ENCODE peak calls at places on chromosomes 16 and 17, in nine cellular contexts. U is psoas muscle, R is colonic mucosa, K is Karpas-422, N is lower lobe of right lung, E is neural progenitor cell, S is prostate gland, V is A549, O is heart right ventricle. C is an unnamed sample.
A peak's percentile ranks its signal among the peaks of the same experiment; 100 is the strongest.

GRCh38 chr16:3959148-3959547 is 78.6 kb upstream of the CREBBP start:
- DNase-seq in V (no peak), U (no peak), R (no peak), N (peak; percentile 64), E (no peak), S (no peak), O (no peak), K (no peak), C (peak; percentile 39)

GRCh38 chr16:70253291-70254094 is 1.8 kb upstream of the EXOSC6 start:
- DNase-seq in K (peak; percentile 61), U (no peak), N (no peak), R (peak; percentile 46), V (peak; percentile 56), O (no peak), S (no peak), E (peak; percentile 67), C (peak; percentile 64)

GRCh38 chr17:21161498-21162393 is 35.0 kb downstream of the DHRS7B start:
- DNase-seq in N (no peak), S (no peak), E (no peak), K (no peak), V (no peak), R (no peak), O (no peak), U (no peak), C (no peak)

GRCh38 chr17:68600123-68600880 is 865 bp downstream of the FAM20A start:
- DNase-seq in N (peak; percentile 82), U (peak; percentile 50), K (no peak), V (peak; percentile 36), R (no peak), O (peak; percentile 55), E (peak; percentile 75), S (no peak), C (no peak)

GRCh38 chr17:44266402-44267164 is 1.4 kb downstream of the SLC4A1 start:
- DNase-seq in U (no peak), N (no peak), V (no peak), E (no peak), K (no peak), O (no peak), S (no peak), R (no peak), C (no peak)

GRCh38 chr16:3716831-3717234 is 491 bp downstream of the TRAP1 start:
- DNase-seq in K (peak; percentile 84), S (no peak), N (peak; percentile 52), E (peak; percentile 63), R (peak; percentile 50), O (no peak), V (peak; percentile 21), U (no peak), C (no peak)

GRCh38 chr16:17469742-17470001 is 1.1 kb downstream of the XYLT1 start:
- DNase-seq in R (no peak), K (peak; percentile 68), U (no peak), S (no peak), V (no peak), O (no peak), E (no peak), N (no peak), C (no peak)

GRCh38 chr17:80877095-80877828 is 114.4 kb upstream of the CHMP6 start:
- DNase-seq in V (no peak), R (no peak), N (peak; percentile 31), K (no peak), S (no peak), U (no peak), O (no peak), E (no peak), C (no peak)

GRCh38 chr17:1455291-1455747 is 713 bp downstream of the CRK start:
- DNase-seq in R (peak; percentile 68), O (peak; percentile 70), S (peak; percentile 43), N (peak; percentile 79), U (peak; percentile 78), E (peak; percentile 82), V (peak; percentile 89), K (peak; percentile 74), C (peak; percentile 80)

GRCh38 chr16:11461595-11461990 is 116.3 kb downstream of the RMI2 start:
- DNase-seq in N (no peak), E (no peak), K (no peak), O (no peak), R (no peak), V (no peak), S (no peak), U (no peak), C (no peak)

GRCh38 chr17:49577651-49577935 is 1.9 kb downstream of the NXPH3 start:
- DNase-seq in N (no peak), K (no peak), U (no peak), V (no peak), E (no peak), S (no peak), R (no peak), O (no peak), C (no peak)

GRCh38 chr17:55769625-55770000 is 18.8 kb downstream of the PCTP start:
- DNase-seq in V (no peak), R (no peak), O (no peak), S (no peak), K (no peak), U (peak; percentile 45), N (no peak), E (no peak), C (no peak)

GRCh38 chr17:42819939-42820535 is 4.0 kb downstream of the BECN1 start:
- DNase-seq in O (peak; percentile 40), K (peak; percentile 91), U (peak; percentile 66), S (no peak), E (peak; percentile 88), V (peak; percentile 85), N (peak; percentile 73), R (peak; percentile 55), C (peak; percentile 28)

GRCh38 chr17:49223168-49223516 is 7.4 kb downstream of the PHOSPHO1 start:
- DNase-seq in S (no peak), O (no peak), V (no peak), E (no peak), K (no peak), U (no peak), R (no peak), N (no peak), C (no peak)

GRCh38 chr16:749010-749409 is 8.2 kb upstream of the CIAO3 start:
- DNase-seq in E (no peak), N (no peak), S (no peak), R (no peak), U (no peak), O (no peak), V (no peak), K (no peak), C (no peak)
- H3K9me3 ChIP-seq in E (no peaks in the 10 kb centered on the region), N (no peaks in the 10 kb centered on the region), S (no peaks in the 10 kb centered on the region), R (no peaks in the 10 kb centered on the region), U (no peaks in the 10 kb centered on the region), O (no peaks in the 10 kb centered on the region), V (no peaks in the 10 kb centered on the region), K (no peaks in the 10 kb centered on the region), C (no peaks in the 10 kb centered on the region)

GRCh38 chr17:38415250-38416194 is 12.7 kb upstream of the ARHGAP23 start:
- DNase-seq in K (peak; percentile 74), O (no peak), E (peak; percentile 61), S (no peak), V (no peak), U (peak; percentile 36), R (no peak), N (peak; percentile 73), C (no peak)
- H3K4me1 ChIP-seq in K (peaks cover 21% of the 10 kb centered on the region), O (peaks cover 21% of the 10 kb centered on the region), E (peaks cover 43% of the 10 kb centered on the region), S (no peaks in the 10 kb centered on the region), V (peaks cover 17% of the 10 kb centered on the region), U (peaks cover 18% of the 10 kb centered on the region), R (peaks cover 9% of the 10 kb centered on the region), N (peaks cover 17% of the 10 kb centered on the region), C (peaks cover 10% of the 10 kb centered on the region)

DNA sequence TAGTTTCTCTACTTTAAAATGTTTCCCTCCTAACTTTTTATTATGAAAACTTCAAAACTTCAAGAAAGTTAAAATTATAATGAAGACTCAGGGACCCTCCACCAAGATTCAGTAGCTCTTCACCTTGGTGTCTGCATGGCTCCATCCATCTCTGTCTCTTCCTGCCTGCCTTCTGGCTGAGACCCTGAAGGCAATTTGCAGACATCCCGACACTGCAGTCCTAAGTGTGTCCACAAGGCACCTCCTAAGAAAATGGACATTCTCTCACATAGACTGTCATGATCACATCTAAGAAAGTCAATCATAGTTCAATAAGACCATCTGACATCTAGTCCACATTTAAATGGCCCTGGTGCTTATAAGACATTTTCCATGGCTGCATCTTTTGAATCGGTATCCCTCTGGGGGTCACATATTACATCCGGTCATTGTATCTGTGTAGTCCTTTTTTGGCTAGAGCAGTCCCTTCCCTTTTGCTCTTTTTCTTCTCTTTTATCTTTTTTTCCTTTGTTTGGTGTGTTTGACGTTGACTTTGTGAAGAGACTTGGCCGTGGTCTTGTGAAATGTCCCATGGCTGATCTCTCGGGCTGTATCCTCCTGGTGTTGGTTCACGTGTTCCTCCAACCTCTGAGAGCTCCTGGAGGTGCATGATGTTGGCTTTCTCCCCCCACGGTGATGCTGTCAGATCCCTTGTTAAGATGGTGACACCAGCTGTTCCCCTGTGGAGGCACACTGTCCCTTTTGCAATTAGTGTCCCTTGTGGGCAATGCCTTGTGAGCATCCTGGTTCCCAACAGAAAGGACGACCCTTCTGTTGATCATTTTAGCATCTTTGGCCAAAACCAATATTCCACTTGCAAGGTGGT is 5.0 kb upstream of the TNFRSF13B start:
- DNase-seq in N (no peak), U (no peak), V (no peak), S (no peak), R (no peak), K (no peak), E (no peak), O (no peak), C (no peak)
- H3K4me3 ChIP-seq in N (no peak overlapping the region), U (no peak overlapping the region), V (no peak overlapping the region), S (no peak overlapping the region), R (no peak overlapping the region), K (peak overlapping the region; percentile 15), E (no peak overlapping the region), O (no peak overlapping the region), C (no peak overlapping the region)

GRCh38 chr16:88864099-88864498 is 2.4 kb downstream of the PABPN1L start:
- DNase-seq in K (no peak), E (no peak), N (no peak), O (no peak), U (no peak), R (no peak), V (no peak), S (no peak), C (no peak)

GRCh38 chr16:88859381-88860091 is 2.6 kb downstream of the TRAPPC2L start:
- DNase-seq in V (no peak), R (no peak), U (no peak), K (no peak), O (no peak), E (no peak), S (no peak), N (no peak), C (no peak)

GRCh38 chr16:88862968-88863367 is 3.5 kb downstream of the PABPN1L start:
- DNase-seq in R (no peak), E (no peak), N (no peak), O (no peak), U (no peak), K (no peak), S (no peak), V (no peak), C (no peak)

GRCh38 chr16:88863426-88863825 is 3.0 kb downstream of the PABPN1L start:
- DNase-seq in U (no peak), N (no peak), R (no peak), K (no peak), S (no peak), E (no peak), O (no peak), V (no peak), C (no peak)

DNA sequence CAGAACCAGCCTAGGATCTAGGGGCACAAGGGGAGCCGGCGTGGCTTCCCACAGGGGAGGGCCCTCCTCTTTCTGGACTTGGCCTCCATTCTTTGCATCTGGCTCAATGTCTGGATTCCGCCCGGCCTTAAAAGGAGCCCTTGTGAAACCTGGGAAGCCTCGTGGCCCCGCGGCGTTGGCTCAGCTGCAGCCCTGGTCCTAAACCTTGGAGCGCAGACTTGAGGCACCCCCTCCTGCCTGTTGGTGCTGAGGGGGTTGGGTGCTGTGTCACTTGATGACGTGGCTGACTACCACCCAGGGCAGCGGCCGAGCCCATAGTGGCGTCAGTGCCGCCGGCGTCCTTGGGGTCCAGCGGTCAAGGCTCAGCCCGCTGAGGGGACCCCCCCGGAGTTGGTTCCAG is 4.4 kb downstream of the TRAPPC2L start:
- DNase-seq in K (no peak), O (no peak), S (no peak), E (no peak), U (peak; percentile 36), V (no peak), R (no peak), N (no peak), C (no peak)
- H3K9me3 ChIP-seq in K (no peaks in the 10 kb centered on the region), O (no peaks in the 10 kb centered on the region), S (no peaks in the 10 kb centered on the region), E (no peaks in the 10 kb centered on the region), U (no peaks in the 10 kb centered on the region), V (no peaks in the 10 kb centered on the region), R (no peaks in the 10 kb centered on the region), N (no peaks in the 10 kb centered on the region), C (no peaks in the 10 kb centered on the region)